ENCODE peak calls at places on chromosomes 12 and 14, in four cellular contexts. One of them, this sample, is unnamed.

GRCh38 chr12:116878567-116879508 is 2.4 kb downstream of the HRK start:
- DNase-seq in stimulated activated CD8-positive, alpha-beta memory T cell treated with anti-CD3 and anti-CD28 coated beads, Interleukin-15, amount 100 ng/mL, for 1 hour: no peak
- DNase-seq in choroid plexus epithelial cell: peak
- DNase-seq in cardiac muscle cell: peak
- DNase-seq in this sample: peak

GRCh38 chr12:90211017-90211416 is 502.4 kb upstream of the ATP2B1 start:
- DNase-seq in stimulated activated CD8-positive, alpha-beta memory T cell treated with anti-CD3 and anti-CD28 coated beads, Interleukin-15, amount 100 ng/mL, for 1 hour: no peak
- DNase-seq in choroid plexus epithelial cell: peak
- DNase-seq in cardiac muscle cell: peak
- DNase-seq in this sample: no peak

GRCh38 chr14:56949828-56950227 is 139.5 kb upstream of the OTX2 start:
- DNase-seq in stimulated activated CD8-positive, alpha-beta memory T cell treated with anti-CD3 and anti-CD28 coated beads, Interleukin-15, amount 100 ng/mL, for 1 hour: no peak
- DNase-seq in choroid plexus epithelial cell: peak
- DNase-seq in cardiac muscle cell: no peak
- DNase-seq in this sample: no peak

GRCh38 chr12:113298861-113299545 is 35.9 kb downstream of the SLC8B1 start:
- DNase-seq in stimulated activated CD8-positive, alpha-beta memory T cell treated with anti-CD3 and anti-CD28 coated beads, Interleukin-15, amount 100 ng/mL, for 1 hour: no peak
- DNase-seq in choroid plexus epithelial cell: no peak
- DNase-seq in cardiac muscle cell: no peak
- DNase-seq in this sample: no peak

GRCh38 chr12:16344269-16344668 is 3.2 kb upstream of the MGST1 start:
- DNase-seq in stimulated activated CD8-positive, alpha-beta memory T cell treated with anti-CD3 and anti-CD28 coated beads, Interleukin-15, amount 100 ng/mL, for 1 hour: no peak
- DNase-seq in choroid plexus epithelial cell: peak
- DNase-seq in cardiac muscle cell: no peak
- DNase-seq in this sample: no peak

GRCh38 chr12:45336331-45336730 is 120.4 kb downstream of the ANO6 start:
- DNase-seq in stimulated activated CD8-positive, alpha-beta memory T cell treated with anti-CD3 and anti-CD28 coated beads, Interleukin-15, amount 100 ng/mL, for 1 hour: no peak
- DNase-seq in choroid plexus epithelial cell: peak
- DNase-seq in cardiac muscle cell: peak
- DNase-seq in this sample: no peak

GRCh38 chr14:51704465-51705050 is 52.8 kb downstream of the FRMD6 start:
- DNase-seq in stimulated activated CD8-positive, alpha-beta memory T cell treated with anti-CD3 and anti-CD28 coated beads, Interleukin-15, amount 100 ng/mL, for 1 hour: no peak
- DNase-seq in choroid plexus epithelial cell: peak
- DNase-seq in cardiac muscle cell: no peak
- DNase-seq in this sample: no peak

GRCh38 chr12:124352839-124353238 is 57.9 kb downstream of the RFLNA start:
- DNase-seq in stimulated activated CD8-positive, alpha-beta memory T cell treated with anti-CD3 and anti-CD28 coated beads, Interleukin-15, amount 100 ng/mL, for 1 hour: no peak
- DNase-seq in choroid plexus epithelial cell: peak
- DNase-seq in cardiac muscle cell: peak
- DNase-seq in this sample: no peak

GRCh38 chr14:21385170-21385904 is 1.5 kb upstream of the SUPT16H start:
- DNase-seq in stimulated activated CD8-positive, alpha-beta memory T cell treated with anti-CD3 and anti-CD28 coated beads, Interleukin-15, amount 100 ng/mL, for 1 hour: no peak
- DNase-seq in choroid plexus epithelial cell: no peak
- DNase-seq in cardiac muscle cell: no peak
- DNase-seq in this sample: peak

GRCh38 chr14:89394920-89395319 is 22.1 kb downstream of the FOXN3 start:
- DNase-seq in stimulated activated CD8-positive, alpha-beta memory T cell treated with anti-CD3 and anti-CD28 coated beads, Interleukin-15, amount 100 ng/mL, for 1 hour: no peak
- DNase-seq in choroid plexus epithelial cell: no peak
- DNase-seq in cardiac muscle cell: no peak
- DNase-seq in this sample: no peak

GRCh38 chr12:15856097-15856982 is 25.8 kb upstream of the STRAP start:
- DNase-seq in stimulated activated CD8-positive, alpha-beta memory T cell treated with anti-CD3 and anti-CD28 coated beads, Interleukin-15, amount 100 ng/mL, for 1 hour: peak
- DNase-seq in choroid plexus epithelial cell: peak
- DNase-seq in cardiac muscle cell: peak
- DNase-seq in this sample: peak

GRCh38 chr12:8564656-8565055 is 24.0 kb upstream of the CLEC4E start:
- DNase-seq in stimulated activated CD8-positive, alpha-beta memory T cell treated with anti-CD3 and anti-CD28 coated beads, Interleukin-15, amount 100 ng/mL, for 1 hour: no peak
- DNase-seq in choroid plexus epithelial cell: no peak
- DNase-seq in cardiac muscle cell: no peak
- DNase-seq in this sample: no peak

GRCh38 chr14:61322799-61323290 is 1.5 kb downstream of the PRKCH start:
- DNase-seq in stimulated activated CD8-positive, alpha-beta memory T cell treated with anti-CD3 and anti-CD28 coated beads, Interleukin-15, amount 100 ng/mL, for 1 hour: no peak
- DNase-seq in choroid plexus epithelial cell: peak
- DNase-seq in cardiac muscle cell: no peak
- DNase-seq in this sample: peak

GRCh38 chr12:92759634-92760268 is 57.0 kb downstream of the PLEKHG7 start:
- DNase-seq in stimulated activated CD8-positive, alpha-beta memory T cell treated with anti-CD3 and anti-CD28 coated beads, Interleukin-15, amount 100 ng/mL, for 1 hour: no peak
- DNase-seq in choroid plexus epithelial cell: peak
- DNase-seq in cardiac muscle cell: peak
- DNase-seq in this sample: no peak

GRCh38 chr12:110543252-110543959 is 39.7 kb downstream of the PPTC7 start:
- DNase-seq in stimulated activated CD8-positive, alpha-beta memory T cell treated with anti-CD3 and anti-CD28 coated beads, Interleukin-15, amount 100 ng/mL, for 1 hour: no peak
- DNase-seq in choroid plexus epithelial cell: peak
- DNase-seq in cardiac muscle cell: peak
- DNase-seq in this sample: no peak